ENCODE peak calls at places on chromosome X, in nine cellular contexts. V, H, B, O, W, G, Y, K and C are unnamed samples.

GRCh38 chrX:47361538-47362511 is 8.6 kb upstream of the ZNF157 start:
- DNase-seq in V (peak), G (peak), W (peak), B (peak), O (peak), Y (peak), K (peak), H (peak), C (no peak)

GRCh38 chrX:117835034-117835433 is 281.6 kb downstream of the KLHL13 start:
- DNase-seq in W (no peak), Y (no peak), B (no peak), G (no peak), H (no peak), O (no peak), K (no peak), V (no peak), C (no peak)

GRCh38 chrX:17842769-17843525 is 18.2 kb downstream of the RAI2 start:
- DNase-seq in O (no peak), K (no peak), H (no peak), W (no peak), G (no peak), V (no peak), Y (no peak), B (no peak), C (no peak)

GRCh38 chrX:111687305-111687704 is 6.3 kb downstream of the ALG13 start:
- DNase-seq in O (no peak), Y (no peak), V (no peak), B (no peak), G (no peak), W (no peak), H (no peak), K (no peak), C (no peak)

GRCh38 chrX:68109162-68109561 is 324.1 kb downstream of the OPHN1 start:
- DNase-seq in K (no peak), V (no peak), G (no peak), W (no peak), O (no peak), Y (no peak), H (no peak), B (no peak), C (no peak)

GRCh38 chrX:114798902-114799301 is 215.0 kb downstream of the HTR2C start:
- DNase-seq in G (no peak), O (no peak), H (no peak), B (no peak), W (no peak), K (no peak), V (no peak), Y (peak), C (no peak)

GRCh38 chrX:30270639-30271038 is 23.7 kb downstream of the MAGEB1 start:
- DNase-seq in H (no peak), K (no peak), V (no peak), O (no peak), Y (no peak), G (no peak), B (no peak), W (no peak), C (no peak)

GRCh38 chrX:630007-630921 is at the start of gene SHOX:
- DNase-seq in K (peak), B (no peak), Y (peak), W (no peak), H (no peak), G (no peak), O (no peak), V (no peak), C (no peak)

GRCh38 chrX:71217298-71217697 is 5.7 kb upstream of the GJB1 start:
- DNase-seq in V (no peak), Y (no peak), H (no peak), O (no peak), W (no peak), G (no peak), K (no peak), B (no peak), C (no peak)

GRCh38 chrX:135740683-135741149 is 27.3 kb downstream of the CT45A3 start:
- DNase-seq in H (no peak), G (no peak), B (no peak), Y (no peak), O (peak), W (no peak), V (peak), K (no peak), C (no peak)

GRCh38 chrX:46184749-46185148 is 360.5 kb downstream of the ZNF674 start:
- DNase-seq in G (no peak), V (no peak), B (no peak), K (no peak), W (no peak), H (no peak), O (no peak), Y (no peak), C (no peak)

GRCh38 chrX:55619547-55619946 is 3.7 kb upstream of the FOXR2 start:
- DNase-seq in O (no peak), H (no peak), W (no peak), K (no peak), B (no peak), Y (no peak), G (no peak), V (no peak), C (no peak)

GRCh38 chrX:129957241-129958099 is 25.0 kb upstream of the BCORL1 start:
- DNase-seq in Y (no peak), W (no peak), H (peak), B (no peak), K (peak), V (peak), O (peak), G (peak), C (no peak)

GRCh38 chrX:47854474-47854873 is 17.8 kb downstream of the ZNF81 start:
- DNase-seq in B (peak), V (peak), W (no peak), K (no peak), O (no peak), Y (no peak), G (no peak), H (peak), C (no peak)

GRCh38 chrX:128653524-128653923 is 601.3 kb upstream of the ACTRT1 start:
- DNase-seq in O (no peak), V (no peak), W (no peak), K (no peak), Y (no peak), G (no peak), B (no peak), H (no peak), C (no peak)

GRCh38 chrX:46554942-46555341 is 9.7 kb upstream of the ZNF674 start:
- DNase-seq in B (no peak), V (no peak), G (no peak), O (no peak), W (no peak), K (peak), Y (no peak), H (no peak), C (no peak)

GRCh38 chrX:137432609-137433008 is 133.3 kb upstream of the ZIC3 start:
- DNase-seq in H (no peak), K (no peak), Y (no peak), B (no peak), O (no peak), W (no peak), G (no peak), V (no peak), C (no peak)

GRCh38 chrX:23127586-23127985 is 127.8 kb downstream of the DDX53 start:
- DNase-seq in W (no peak), O (no peak), H (no peak), V (no peak), G (no peak), K (no peak), Y (no peak), B (no peak), C (no peak)

GRCh38 chrX:150361777-150362351 is 1.3 kb upstream of the MAMLD1 start:
- DNase-seq in K (no peak), V (no peak), H (peak), W (no peak), B (no peak), G (peak), O (no peak), Y (no peak), C (no peak)

DNA sequence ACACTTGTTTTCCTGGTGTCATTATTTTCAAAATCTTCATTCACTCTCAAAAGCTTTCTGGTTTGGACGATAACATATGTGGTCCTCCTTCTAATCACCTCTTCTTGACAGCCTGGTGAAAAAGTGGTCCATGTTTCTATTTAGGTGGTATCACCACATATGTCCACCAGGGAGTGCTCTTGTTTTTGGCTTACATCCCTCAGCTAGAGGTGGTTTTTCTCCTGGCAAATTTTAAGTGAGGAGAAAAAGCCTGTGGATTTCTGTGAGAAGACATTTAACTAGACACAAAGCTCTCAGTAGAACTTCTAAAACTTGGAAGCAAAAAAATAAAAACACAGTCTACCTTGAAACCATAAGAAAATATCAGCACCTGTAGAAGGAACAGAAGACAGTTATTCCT is 58.0 kb upstream of the FRMPD4 start:
- DNase-seq in B (peak), K (peak), G (no peak), O (no peak), V (no peak), H (no peak), W (no peak), Y (no peak), C (no peak)
- TF ChIP-seq CTCF in B (peak), K (peak), G (peak), O (no peak), V (no peak), H (no peak), W (no peak), Y (peak), C (no peak)

DNA sequence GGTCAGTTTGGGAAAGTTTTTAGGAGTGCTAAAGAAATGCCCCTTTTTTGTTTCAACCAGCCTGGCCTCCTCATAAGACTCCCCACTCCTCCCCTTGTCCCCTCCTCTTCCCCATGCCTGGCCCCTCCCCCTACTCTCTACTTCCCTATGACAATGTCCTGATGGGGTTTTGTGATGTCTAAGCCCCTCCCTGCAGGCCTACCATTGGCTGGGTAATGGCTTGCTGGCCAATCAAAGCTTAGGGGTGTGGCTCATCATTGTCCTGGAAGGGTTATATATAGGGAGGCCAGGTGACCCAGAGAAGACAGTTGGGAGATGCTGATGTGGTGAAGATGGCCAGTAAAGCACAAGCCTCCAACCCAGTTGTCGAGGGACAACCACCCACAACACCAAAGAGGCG is 48.2 kb upstream of the PASD1 start:
- DNase-seq in O (no peak), G (no peak), K (no peak), H (no peak), B (no peak), Y (no peak), W (no peak), V (no peak), C (no peak)
- TF ChIP-seq CTCF in O (no peak), G (no peak), K (no peak), H (no peak), B (no peak), Y (no peak), W (no peak), V (no peak), C (no peak)

GRCh38 chrX:148193759-148194158 is 212.6 kb downstream of the FMR1NB start:
- DNase-seq in O (no peak), G (no peak), K (no peak), Y (no peak), B (no peak), H (no peak), W (no peak), V (no peak), C (no peak)
- TF ChIP-seq CTCF in O (no peak), G (no peak), K (no peak), Y (no peak), B (no peak), H (no peak), W (no peak), V (no peak), C (no peak)

DNA sequence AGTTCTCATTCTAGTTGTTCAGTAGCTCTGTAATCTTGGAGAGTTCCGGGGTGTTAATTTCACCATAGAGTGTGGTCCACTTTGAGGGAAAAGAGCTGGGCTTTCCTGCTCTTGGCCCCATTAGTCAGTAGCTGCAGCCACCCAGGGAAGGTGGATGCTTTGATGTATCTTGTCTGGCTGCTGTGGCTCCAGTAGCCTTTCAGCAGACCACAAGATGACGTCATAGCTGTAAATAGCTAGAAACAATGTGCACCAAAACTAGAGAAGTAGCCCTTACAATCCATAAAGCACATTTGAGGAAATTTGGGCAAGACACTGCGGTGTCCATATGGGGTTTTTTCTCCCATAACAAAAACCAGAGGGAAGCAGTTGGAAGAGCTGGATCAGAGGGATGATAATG is 32.9 kb upstream of the PRPS2 start:
- DNase-seq in Y (no peak), W (no peak), O (no peak), V (no peak), H (no peak), B (no peak), K (no peak), G (no peak), C (no peak)
- TF ChIP-seq CTCF in Y (no peak), W (no peak), O (no peak), V (no peak), H (no peak), B (no peak), K (no peak), G (no peak), C (no peak)

GRCh38 chrX:52271212-52271611 is 86.5 kb downstream of the MAGED4 start:
- DNase-seq in H (no peak), V (no peak), Y (no peak), B (no peak), G (no peak), W (no peak), O (no peak), K (no peak), C (no peak)
- TF ChIP-seq CTCF in H (no peak), V (no peak), Y (peak), B (peak), G (no peak), W (no peak), O (no peak), K (peak), C (no peak)

DNA sequence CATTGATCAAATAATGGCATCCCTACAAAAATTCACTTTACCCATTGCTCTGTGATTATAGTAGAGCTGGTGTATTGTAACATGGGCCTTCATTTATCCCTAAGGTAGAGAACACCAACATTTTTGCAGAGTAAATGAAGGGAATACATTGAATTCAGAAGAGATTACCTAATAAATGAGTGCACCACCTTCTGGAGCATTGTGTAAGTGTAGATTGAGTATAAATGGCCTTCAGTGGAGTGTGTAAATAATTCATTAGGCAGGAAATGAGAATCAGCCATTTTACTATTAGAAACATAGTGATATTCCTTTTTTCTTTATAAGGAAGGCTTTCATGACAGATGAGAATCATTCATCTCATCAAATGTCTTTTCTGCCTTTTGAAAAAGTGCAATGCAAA is 155.8 kb downstream of the FAM47B start:
- DNase-seq in G (no peak), K (no peak), V (no peak), O (no peak), W (no peak), B (no peak), Y (no peak), H (no peak), C (no peak)
- TF ChIP-seq CTCF in G (no peak), K (peak), V (no peak), O (no peak), W (no peak), B (no peak), Y (peak), H (no peak), C (no peak)

DNA sequence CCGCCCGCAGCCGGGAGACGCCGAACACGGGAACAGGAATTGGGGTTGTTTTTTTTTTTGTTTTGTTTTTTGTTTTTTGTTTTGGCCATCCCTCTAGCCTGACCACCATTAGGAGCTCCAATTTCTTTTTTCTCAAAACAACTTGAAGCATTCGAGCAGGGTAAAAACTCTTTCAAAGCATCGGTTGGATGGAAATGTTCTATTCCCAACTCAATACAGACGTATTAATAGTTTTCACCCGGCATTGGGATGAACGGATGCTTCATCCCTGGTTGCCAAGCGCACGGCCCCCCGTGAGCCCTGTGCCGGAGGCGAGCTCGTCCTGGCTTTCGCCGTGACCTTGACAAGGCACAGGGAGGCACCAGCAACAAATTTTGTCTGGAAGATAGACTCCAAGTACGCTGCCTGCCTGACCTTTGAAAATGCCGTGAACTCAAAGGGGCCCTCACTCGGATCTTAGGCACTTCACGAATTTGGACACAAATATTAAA is 352 bp upstream of the MAP3K15 start:
- DNase-seq in W (no peak), B (no peak), H (no peak), V (no peak), G (no peak), O (peak), K (no peak), Y (no peak), C (no peak)
- TF ChIP-seq CTCF in W (no peak), B (peak), H (no peak), V (peak), G (no peak), O (no peak), K (no peak), Y (no peak), C (no peak)

DNA sequence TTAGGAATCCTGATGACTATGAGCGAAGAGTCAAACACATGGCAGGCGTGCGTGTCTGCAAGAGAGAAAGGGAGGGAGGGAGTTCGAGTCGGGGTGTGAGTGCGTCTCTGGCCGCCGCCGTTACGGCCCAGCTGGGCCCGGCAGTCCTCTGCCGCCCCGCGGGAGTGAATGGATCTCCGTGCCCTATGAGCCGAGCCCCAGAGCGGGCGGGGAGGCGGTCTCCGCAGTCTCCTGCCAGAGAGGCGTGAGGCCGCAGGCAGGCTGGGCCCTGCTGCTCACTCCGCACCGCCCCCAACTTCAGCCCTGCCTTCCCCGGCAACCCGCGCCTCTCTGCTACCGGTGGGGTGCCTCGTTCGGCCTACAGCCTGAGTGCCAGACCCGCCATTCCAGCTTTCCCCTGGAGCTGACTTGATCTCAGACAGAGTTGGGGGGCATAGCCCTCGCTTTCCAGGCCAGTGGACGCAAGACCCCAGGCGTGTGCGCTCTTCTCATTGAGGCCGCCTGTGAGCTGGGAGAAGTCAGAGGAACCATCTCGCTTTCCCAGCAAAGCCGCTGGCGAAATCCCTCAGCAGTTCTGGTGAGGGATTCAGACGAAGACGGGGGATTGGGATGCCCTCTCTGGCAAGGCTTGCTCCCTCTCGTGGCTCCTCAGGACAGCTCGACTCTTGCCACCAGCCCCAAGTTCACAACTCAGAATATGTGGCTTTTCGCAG is 1.4 kb downstream of the SLC16A2 start:
- DNase-seq in G (peak), H (peak), O (peak), W (peak), K (peak), V (peak), B (peak), Y (no peak), C (no peak)
- TF ChIP-seq CTCF in G (no peak), H (no peak), O (no peak), W (no peak), K (peak), V (no peak), B (peak), Y (peak), C (no peak)

DNA sequence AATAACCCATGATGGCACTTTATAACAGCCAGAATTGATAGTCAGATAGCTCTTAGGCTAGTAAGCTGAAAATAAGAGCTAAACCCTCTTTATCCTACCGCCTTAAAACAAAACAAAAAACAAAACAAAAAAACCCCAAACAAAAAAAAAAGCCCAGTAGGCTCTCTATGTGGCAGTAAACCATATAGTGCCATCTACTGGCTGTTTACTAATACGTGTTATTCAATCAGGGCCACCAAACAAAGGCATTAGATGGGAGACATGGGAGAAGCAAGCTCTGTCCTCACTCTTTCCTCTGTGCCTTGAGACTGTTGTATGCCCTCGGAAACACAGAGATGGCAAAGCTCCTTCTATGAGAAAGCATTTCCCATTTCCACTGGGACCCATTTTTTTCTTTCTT is 148.8 kb upstream of the MID1 start:
- DNase-seq in O (no peak), Y (no peak), B (peak), K (peak), G (no peak), W (no peak), H (no peak), V (no peak), C (no peak)
- TF ChIP-seq CTCF in O (no peak), Y (peak), B (peak), K (peak), G (peak), W (no peak), H (no peak), V (peak), C (no peak)